ENCODE peak calls at places on chromosome X, in five cellular contexts. G is body of pancreas, P is DND-41, F is left lung, L is ovary. H is an unnamed sample.

GRCh38 chrX:37824491-37825224 is 22.7 kb downstream of the DYNLT3 start:
- DNase-seq in L (no peak), F (no peak), G (no peak), P (peak; percentile 27), H (no peak)

GRCh38 chrX:153061732-153062131 is 5.5 kb downstream of the PNMA3 start:
- DNase-seq in L (no peak), F (no peak), P (no peak), G (no peak), H (no peak)

GRCh38 chrX:119391279-119391678 is 7.9 kb upstream of the SLC25A43 start:
- DNase-seq in F (no peak), P (no peak), G (peak; percentile 53), L (no peak), H (no peak)

GRCh38 chrX:30530591-30530990 is 47.0 kb downstream of the TASL start:
- DNase-seq in P (no peak), L (no peak), F (no peak), G (no peak), H (no peak)

GRCh38 chrX:79084923-79085322 is 59.6 kb upstream of the GPR174 start:
- DNase-seq in L (no peak), F (no peak), G (no peak), P (no peak), H (no peak)

GRCh38 chrX:132001127-132001526 is 22.0 kb upstream of the STK26 start:
- DNase-seq in F (no peak), G (no peak), L (no peak), P (no peak), H (no peak)

GRCh38 chrX:37331546-37331945 is 17.6 kb upstream of the PRRG1 start:
- DNase-seq in L (no peak), P (no peak), G (no peak), F (no peak), H (no peak)

GRCh38 chrX:36577006-36577405 is 431.2 kb upstream of the FAM47C start:
- DNase-seq in F (no peak), L (no peak), P (no peak), G (no peak), H (no peak)

GRCh38 chrX:116240446-116240845 is 69.9 kb downstream of the AGTR2 start:
- DNase-seq in L (no peak), F (no peak), G (peak; percentile 25), P (no peak), H (no peak)

GRCh38 chrX:138710866-138711331 is 618 bp downstream of the FGF13 start:
- DNase-seq in P (no peak), L (peak; percentile 8), G (no peak), F (no peak), H (no peak)

GRCh38 chrX:2461711-2462016 is 39.1 kb downstream of the DHRSX start:
- DNase-seq in F (no peak), G (no peak), P (no peak), L (no peak), H (no peak)

GRCh38 chrX:2457289-2458133 is 43.3 kb downstream of the DHRSX start:
- DNase-seq in G (no peak), L (no peak), P (no peak), F (no peak), H (no peak)

GRCh38 chrX:2452799-2453198 is 48.0 kb downstream of the DHRSX start:
- DNase-seq in L (no peak), F (no peak), G (no peak), P (no peak), H (no peak)

GRCh38 chrX:2462780-2463179 is 38.0 kb downstream of the DHRSX start:
- DNase-seq in F (no peak), G (no peak), L (no peak), P (no peak), H (no peak)

DNA sequence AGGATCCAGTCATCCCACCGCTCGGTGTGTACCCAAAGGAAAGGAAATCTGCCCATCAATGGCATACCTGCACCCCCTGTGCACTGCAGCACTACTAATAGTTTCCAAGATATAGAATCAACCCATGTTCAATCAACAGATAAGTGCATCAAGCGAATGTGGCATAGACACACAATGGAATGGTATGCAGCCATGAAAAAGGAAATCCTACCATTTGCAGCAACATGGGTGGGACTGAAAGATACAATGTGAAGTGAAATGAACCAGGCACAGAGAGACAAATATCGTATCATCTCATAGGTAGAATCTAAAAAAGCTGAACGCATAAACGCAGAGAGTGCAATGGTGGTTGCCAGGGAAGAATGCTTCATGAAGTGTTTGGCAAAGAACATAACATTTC is 42.5 kb downstream of the DHRSX start:
- DNase-seq in F (no peak), G (no peak), L (no peak), P (no peak), H (no peak)
- H3K9me3 ChIP-seq in F (no peaks in the 10 kb centered on the region), G (no peaks in the 10 kb centered on the region), L (no peaks in the 10 kb centered on the region), P (no peaks in the 10 kb centered on the region), H (no peaks in the 10 kb centered on the region)

GRCh38 chrX:14363719-14364118 is 165.6 kb upstream of the GLRA2 start:
- DNase-seq in L (no peak), G (no peak), P (no peak), F (no peak), H (no peak)
- H3K27ac ChIP-seq in L (no peak overlapping the region), G (no peak overlapping the region), P (no peak overlapping the region), F (no peak overlapping the region), H (no peak overlapping the region)

GRCh38 chrX:83509246-83509801 is 1.2 kb downstream of the POU3F4 start:
- DNase-seq in G (no peak), P (no peak), F (no peak), L (no peak), H (no peak)

GRCh38 chrX:83511208-83511607 is 3.1 kb downstream of the POU3F4 start:
- DNase-seq in P (no peak), L (no peak), G (peak; percentile 2), F (no peak), H (no peak)

GRCh38 chrX:83510466-83511181 is 2.5 kb downstream of the POU3F4 start:
- DNase-seq in P (no peak), G (no peak), L (no peak), F (no peak), H (no peak)

GRCh38 chrX:83508006-83508405 is at the start of gene POU3F4:
- DNase-seq in F (no peak), G (peak; percentile 38), L (peak; percentile 14), P (no peak), H (no peak)

DNA sequence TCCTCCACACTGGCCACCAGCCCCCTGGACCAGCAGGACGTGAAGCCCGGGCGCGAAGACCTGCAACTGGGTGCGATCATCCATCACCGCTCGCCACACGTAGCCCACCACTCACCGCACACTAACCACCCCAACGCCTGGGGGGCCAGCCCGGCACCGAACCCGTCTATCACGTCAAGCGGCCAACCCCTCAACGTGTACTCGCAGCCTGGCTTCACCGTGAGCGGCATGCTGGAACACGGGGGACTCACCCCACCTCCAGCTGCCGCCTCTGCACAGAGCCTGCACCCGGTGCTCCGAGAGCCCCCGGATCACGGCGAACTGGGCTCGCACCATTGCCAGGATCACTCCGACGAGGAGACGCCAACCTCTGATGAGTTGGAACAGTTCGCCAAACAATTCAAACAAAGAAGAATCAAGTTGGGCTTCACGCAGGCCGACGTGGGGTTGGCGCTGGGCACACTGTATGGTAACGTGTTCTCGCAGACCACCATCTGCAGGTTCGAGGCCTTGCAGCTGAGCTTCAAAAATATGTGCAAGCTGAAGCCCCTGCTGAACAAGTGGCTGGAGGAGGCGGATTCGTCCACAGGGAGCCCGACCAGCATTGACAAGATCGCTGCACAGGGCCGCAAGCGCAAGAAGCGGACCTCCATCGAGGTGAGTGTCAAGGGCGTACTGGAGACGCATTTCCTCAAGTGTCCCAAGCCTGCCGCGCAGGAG is 596 bp downstream of the POU3F4 start:
- DNase-seq in F (no peak), L (no peak), G (no peak), P (no peak), H (no peak)
- H3K4me3 ChIP-seq in F (no peak overlapping the region), L (no peak overlapping the region), G (no peak overlapping the region), P (no peak overlapping the region), H (no peak overlapping the region)

GRCh38 chrX:39302838-39303237 is 501.6 kb downstream of the MID1IP1 start:
- DNase-seq in F (no peak), L (no peak), P (no peak), G (no peak), H (no peak)

GRCh38 chrX:39301041-39301440 is 499.8 kb downstream of the MID1IP1 start:
- DNase-seq in G (no peak), P (no peak), L (no peak), F (no peak), H (no peak)

GRCh38 chrX:39299615-39300014 is 498.4 kb downstream of the MID1IP1 start:
- DNase-seq in F (no peak), P (no peak), L (no peak), G (no peak), H (no peak)

GRCh38 chrX:39296472-39296871 is 495.2 kb downstream of the MID1IP1 start:
- DNase-seq in G (no peak), P (no peak), L (no peak), F (no peak), H (no peak)

GRCh38 chrX:39298821-39299220 is 497.6 kb downstream of the MID1IP1 start:
- DNase-seq in F (no peak), L (no peak), G (no peak), P (no peak), H (no peak)
- H3K9me3 ChIP-seq in F (peaks cover 9% of the 10 kb centered on the region), L (no peaks in the 10 kb centered on the region), G (no peaks in the 10 kb centered on the region), P (peaks cover 7% of the 10 kb centered on the region), H (no peaks in the 10 kb centered on the region)

GRCh38 chrX:107135965-107136307 is 17.3 kb upstream of the RBM41 start:
- DNase-seq in G (no peak), L (no peak), F (no peak), P (no peak), H (no peak)
- H3K27ac ChIP-seq in G (no peak overlapping the region), L (no peak overlapping the region), F (no peak overlapping the region), P (no peak overlapping the region), H (no peak overlapping the region)

GRCh38 chrX:55490974-55491373 is 1.3 kb upstream of the USP51 start:
- DNase-seq in P (peak; percentile 15), L (no peak), G (peak; percentile 3), F (no peak), H (no peak)
- H3K4me3 ChIP-seq in P (no peak overlapping the region), L (no peak overlapping the region), G (no peak overlapping the region), F (no peak overlapping the region), H (no peak overlapping the region)

GRCh38 chrX:53115550-53115874 is 21.6 kb downstream of the KANTR start:
- DNase-seq in F (no peak), P (no peak), L (no peak), G (no peak), H (no peak)
- H3K9me3 ChIP-seq in F (no peaks in the 10 kb centered on the region), P (no peaks in the 10 kb centered on the region), L (no peaks in the 10 kb centered on the region), G (no peaks in the 10 kb centered on the region), H (no peaks in the 10 kb centered on the region)

DNA sequence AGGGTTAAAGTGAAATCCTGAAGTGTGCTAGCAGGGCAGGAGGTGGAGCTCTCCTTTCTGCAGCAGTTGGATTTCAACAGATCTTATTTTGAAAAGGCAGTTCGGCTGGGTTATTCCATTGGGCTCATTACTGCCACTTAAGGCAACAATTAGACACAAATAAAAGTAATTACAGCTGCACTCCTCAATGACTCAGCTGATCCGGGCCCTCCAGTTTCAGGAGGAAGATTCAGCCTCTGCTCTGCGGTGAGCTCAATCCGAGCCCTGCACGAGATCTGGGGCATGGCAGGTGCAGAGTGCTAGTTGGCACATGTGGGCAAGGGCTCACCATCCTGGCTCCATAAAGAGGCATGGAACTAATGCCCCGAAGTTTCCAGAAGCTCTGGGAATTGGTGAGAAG is 85.4 kb downstream of the PHKA2 start:
- DNase-seq in G (no peak), L (no peak), F (no peak), P (no peak), H (no peak)
- H3K27ac ChIP-seq in G (no peak overlapping the region), L (no peak overlapping the region), F (no peak overlapping the region), P (no peak overlapping the region), H (no peak overlapping the region)

GRCh38 chrX:154540897-154541535 is 5.6 kb downstream of the G6PD start:
- DNase-seq in F (peak; percentile 57), L (no peak), G (no peak), P (no peak), H (no peak)
- H3K4me3 ChIP-seq in F (no peak overlapping the region), L (no peak overlapping the region), G (no peak overlapping the region), P (no peak overlapping the region), H (no peak overlapping the region)